ENCODE peak calls at places on chromosome 11, in six cellular contexts. U, Z, Q, P, F and K are unnamed samples.

GRCh38 chr11:113273720-113274119 is 40.7 kb upstream of the TTC12 start:
- DNase-seq in F (no peak), U (no peak), Q (no peak), P (no peak), Z (no peak), K (no peak)

GRCh38 chr11:133790995-133791394 is 54.3 kb downstream of the SPATA19 start:
- DNase-seq in F (no peak), P (no peak), Q (no peak), Z (no peak), U (no peak), K (no peak)

GRCh38 chr11:3021125-3021524 is 29.0 kb upstream of the NAP1L4 start:
- DNase-seq in F (peak), Q (no peak), Z (peak), U (peak), P (peak), K (peak)

GRCh38 chr11:94864646-94865045 is 96.5 kb downstream of the AMOTL1 start:
- DNase-seq in F (no peak), Z (no peak), U (no peak), Q (no peak), P (no peak), K (no peak)

GRCh38 chr11:15875393-15875792 is 481.0 kb downstream of the SOX6 start:
- DNase-seq in Q (no peak), U (no peak), F (no peak), Z (no peak), P (no peak), K (no peak)

GRCh38 chr11:57457643-57458023 is 2.7 kb upstream of the RTN4RL2 start:
- DNase-seq in F (no peak), Z (no peak), P (no peak), U (no peak), Q (no peak), K (peak)

GRCh38 chr11:117872420-117872961 is 4.0 kb downstream of the FXYD6 start:
- DNase-seq in U (no peak), P (no peak), Z (no peak), Q (no peak), F (no peak), K (no peak)

GRCh38 chr11:111329306-111330204 is 31.2 kb downstream of the POU2AF3 start:
- DNase-seq in Z (no peak), P (no peak), F (no peak), Q (no peak), U (no peak), K (no peak)

GRCh38 chr11:2693851-2694261 is 5.9 kb downstream of the KCNQ1OT1 start:
- DNase-seq in F (no peak), P (no peak), Q (no peak), U (no peak), Z (no peak), K (no peak)

GRCh38 chr11:76666408-76666807 is 4.1 kb downstream of the LRRC32 start:
- DNase-seq in Q (no peak), U (no peak), P (peak), F (no peak), Z (no peak), K (peak)